ENCODE peak calls at places on chromosomes 13 and 19, in seven cellular contexts. Z is A549, L is lower leg skin, J is heart right ventricle, H is ascending aorta, G is astrocyte, D is psoas muscle. B is an unnamed sample.

GRCh38 chr19:30690935-30691505 is 318.8 kb downstream of the ZNF536 start:
- DNase-seq in Z (no peak), L (peak), J (no peak), H (no peak), G (no peak), D (no peak), B (no peak)

GRCh38 chr13:60261432-60262351 is 98.0 kb upstream of the DIAPH3 start:
- DNase-seq in Z (no peak), L (no peak), J (no peak), H (no peak), G (no peak), D (no peak), B (no peak)

GRCh38 chr13:52703482-52703881 is 36.1 kb downstream of the CNMD start:
- DNase-seq in Z (no peak), L (no peak), J (no peak), H (no peak), G (no peak), D (no peak), B (no peak)

GRCh38 chr13:27599845-27600553 is 20.3 kb downstream of the LNX2 start:
- DNase-seq in Z (peak), L (no peak), J (no peak), H (no peak), G (peak), D (no peak), B (no peak)

GRCh38 chr19:16594681-16595091 is 22.5 kb upstream of the SLC35E1 start:
- DNase-seq in Z (no peak), L (no peak), J (no peak), H (no peak), G (no peak), D (no peak), B (peak)

GRCh38 chr19:7482584-7483439 is 6.0 kb downstream of the PEX11G start:
- DNase-seq in Z (no peak), L (peak), J (peak), H (no peak), G (no peak), D (no peak), B (no peak)

GRCh38 chr19:49894011-49894664 is 2.5 kb downstream of the IL4I1 start:
- DNase-seq in Z (no peak), L (no peak), J (no peak), H (no peak), G (no peak), D (no peak), B (no peak)

GRCh38 chr13:80448725-80449124 is 107.8 kb upstream of the SPRY2 start:
- DNase-seq in Z (no peak), L (no peak), J (no peak), H (no peak), G (no peak), D (no peak), B (no peak)

GRCh38 chr19:18160441-18160791 is 7.5 kb downstream of the PIK3R2 start:
- DNase-seq in Z (no peak), L (no peak), J (no peak), H (no peak), G (no peak), D (no peak), B (no peak)

GRCh38 chr13:110127986-110128511 is 178.9 kb downstream of the COL4A1 start:
- DNase-seq in Z (no peak), L (no peak), J (no peak), H (no peak), G (peak), D (no peak), B (no peak)

GRCh38 chr19:8302357-8302691 is 5.8 kb downstream of the CD320 start:
- DNase-seq in Z (no peak), L (peak), J (peak), H (no peak), G (no peak), D (peak), B (no peak)

GRCh38 chr19:3178973-3179738 is 587 bp downstream of the S1PR4 start:
- DNase-seq in Z (no peak), L (no peak), J (no peak), H (no peak), G (no peak), D (no peak), B (no peak)

GRCh38 chr13:80084086-80084676 is 256.7 kb downstream of the SPRY2 start:
- DNase-seq in Z (peak), L (no peak), J (no peak), H (no peak), G (peak), D (no peak), B (no peak)

GRCh38 chr19:33690461-33691427 is 69.0 kb downstream of the CHST8 start:
- DNase-seq in Z (no peak), L (peak), J (no peak), H (no peak), G (no peak), D (no peak), B (no peak)

GRCh38 chr19:3397266-3398022 is 31.1 kb downstream of the NFIC start:
- DNase-seq in Z (peak), L (no peak), J (peak), H (no peak), G (no peak), D (peak), B (no peak)

GRCh38 chr13:50892162-50892944 is 17.2 kb upstream of the RNASEH2B start:
- DNase-seq in Z (no peak), L (no peak), J (no peak), H (no peak), G (no peak), D (no peak), B (peak)

GRCh38 chr13:75947448-75947847 is 311.3 kb downstream of the LMO7 start:
- DNase-seq in Z (no peak), L (no peak), J (no peak), H (no peak), G (no peak), D (no peak), B (no peak)

GRCh38 chr19:52028027-52028779 is at the start of gene ZNF614:
- DNase-seq in Z (peak), L (peak), J (peak), H (peak), G (peak), D (peak), B (peak)

GRCh38 chr13:93776936-93777335 is 550.3 kb downstream of the GPC6 start:
- DNase-seq in Z (no peak), L (no peak), J (no peak), H (no peak), G (peak), D (no peak), B (no peak)

GRCh38 chr13:114140131-114140908 is 7.9 kb upstream of the RASA3 start:
- DNase-seq in Z (no peak), L (no peak), J (no peak), H (no peak), G (no peak), D (no peak), B (peak)

GRCh38 chr19:47778954-47779351 is 450 bp downstream of the SELENOW start:
- DNase-seq in Z (no peak), L (no peak), J (no peak), H (no peak), G (no peak), D (peak), B (no peak)

GRCh38 chr13:41668130-41668757 is 210.9 kb downstream of the RGCC start:
- DNase-seq in Z (peak), L (peak), J (no peak), H (no peak), G (peak), D (no peak), B (peak)

GRCh38 chr19:17341845-17342244 is 4.5 kb downstream of the GTPBP3 start:
- DNase-seq in Z (no peak), L (no peak), J (no peak), H (no peak), G (no peak), D (no peak), B (no peak)

GRCh38 chr13:44810067-44810840 is 179.0 kb downstream of the NUFIP1 start:
- DNase-seq in Z (peak), L (no peak), J (no peak), H (no peak), G (peak), D (no peak), B (peak)

GRCh38 chr19:58586131-58586765 is 13.1 kb upstream of the MZF1 start:
- DNase-seq in Z (no peak), L (no peak), J (no peak), H (no peak), G (no peak), D (no peak), B (no peak)

GRCh38 chr19:31263317-31263716 is 85.9 kb downstream of the TSHZ3 start:
- DNase-seq in Z (no peak), L (peak), J (no peak), H (no peak), G (no peak), D (no peak), B (no peak)

GRCh38 chr13:98279473-98280175 is 102.6 kb upstream of the RNF113B start:
- DNase-seq in Z (no peak), L (no peak), J (no peak), H (no peak), G (no peak), D (no peak), B (peak)

GRCh38 chr13:102286326-102286725 is 115.5 kb downstream of the FGF14 start:
- DNase-seq in Z (peak), L (no peak), J (no peak), H (no peak), G (peak), D (no peak), B (no peak)

GRCh38 chr13:113992276-113993005 is 18.6 kb upstream of the C13orf46 start:
- DNase-seq in Z (no peak), L (no peak), J (peak), H (no peak), G (no peak), D (peak), B (no peak)

GRCh38 chr13:100506600-100507422 is 81.8 kb downstream of the GGACT start:
- DNase-seq in Z (no peak), L (no peak), J (no peak), H (no peak), G (no peak), D (no peak), B (no peak)

GRCh38 chr13:99013951-99014350 is 36.1 kb upstream of the DOCK9 start:
- DNase-seq in Z (no peak), L (no peak), J (no peak), H (no peak), G (no peak), D (no peak), B (no peak)

GRCh38 chr19:42362891-42363440 is 27.1 kb downstream of the CNFN start:
- DNase-seq in Z (no peak), L (no peak), J (no peak), H (no peak), G (no peak), D (no peak), B (no peak)

GRCh38 chr13:60226507-60226906 is 62.8 kb upstream of the DIAPH3 start:
- DNase-seq in Z (peak), L (no peak), J (no peak), H (no peak), G (peak), D (no peak), B (no peak)

GRCh38 chr13:39036212-39036611 is 1.7 kb downstream of the PROSER1 start:
- DNase-seq in Z (no peak), L (no peak), J (no peak), H (no peak), G (peak), D (no peak), B (no peak)

GRCh38 chr19:45439569-45440258 is 16.0 kb upstream of the ERCC1 start:
- DNase-seq in Z (peak), L (peak), J (peak), H (peak), G (peak), D (peak), B (peak)

GRCh38 chr19:45440873-45441654 is 17.3 kb upstream of the ERCC1 start:
- DNase-seq in Z (peak), L (no peak), J (no peak), H (no peak), G (peak), D (no peak), B (no peak)

GRCh38 chr19:45440259-45440638 is 16.5 kb upstream of the ERCC1 start:
- DNase-seq in Z (no peak), L (no peak), J (no peak), H (no peak), G (no peak), D (no peak), B (no peak)

GRCh38 chr19:45437328-45437727 is 13.6 kb upstream of the ERCC1 start:
- DNase-seq in Z (no peak), L (no peak), J (no peak), H (no peak), G (no peak), D (no peak), B (no peak)

GRCh38 chr19:45439190-45439568 is 15.5 kb upstream of the ERCC1 start:
- DNase-seq in Z (no peak), L (no peak), J (no peak), H (no peak), G (no peak), D (no peak), B (no peak)
- H3K4me3 ChIP-seq in Z (peak), L (no peak), J (peak), H (peak), G (peak), D (peak), B (peak)

DNA sequence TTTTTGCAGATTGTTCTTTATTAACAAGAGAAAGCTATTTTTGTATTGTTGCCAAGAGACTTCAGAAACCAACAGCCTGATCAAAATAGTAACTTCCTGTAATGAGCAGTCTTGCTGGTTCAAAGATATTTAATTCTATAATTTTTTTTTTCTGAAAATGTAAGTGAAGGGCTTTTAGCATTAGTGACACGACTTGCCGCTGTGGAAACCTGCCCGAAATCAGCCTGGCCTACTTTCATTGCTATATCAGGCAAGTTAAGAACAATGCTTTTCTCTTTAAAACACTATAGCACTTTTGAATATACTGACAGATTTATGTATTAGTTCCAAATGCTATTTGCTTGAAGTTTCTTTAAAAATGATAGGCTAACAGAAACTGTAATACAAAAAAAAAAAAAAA is 374.3 kb downstream of the EFNB2 start:
- DNase-seq in Z (no peak), L (no peak), J (no peak), H (no peak), G (no peak), D (no peak), B (no peak)
- H3K4me3 ChIP-seq in Z (no peak), L (no peak), J (no peak), H (no peak), G (no peak), D (no peak), B (no peak)

GRCh38 chr19:46022061-46022430 is 807 bp downstream of the PGLYRP1 start:
- DNase-seq in Z (no peak), L (peak), J (no peak), H (no peak), G (no peak), D (no peak), B (no peak)

GRCh38 chr19:46022431-46023310 is at the start of gene PGLYRP1:
- DNase-seq in Z (no peak), L (peak), J (no peak), H (no peak), G (no peak), D (no peak), B (no peak)

GRCh38 chr19:46021531-46022041 is 1.3 kb downstream of the PGLYRP1 start:
- DNase-seq in Z (peak), L (no peak), J (no peak), H (no peak), G (no peak), D (no peak), B (no peak)

GRCh38 chr19:46023311-46023779 is 492 bp upstream of the PGLYRP1 start:
- DNase-seq in Z (no peak), L (peak), J (no peak), H (no peak), G (no peak), D (no peak), B (no peak)

DNA sequence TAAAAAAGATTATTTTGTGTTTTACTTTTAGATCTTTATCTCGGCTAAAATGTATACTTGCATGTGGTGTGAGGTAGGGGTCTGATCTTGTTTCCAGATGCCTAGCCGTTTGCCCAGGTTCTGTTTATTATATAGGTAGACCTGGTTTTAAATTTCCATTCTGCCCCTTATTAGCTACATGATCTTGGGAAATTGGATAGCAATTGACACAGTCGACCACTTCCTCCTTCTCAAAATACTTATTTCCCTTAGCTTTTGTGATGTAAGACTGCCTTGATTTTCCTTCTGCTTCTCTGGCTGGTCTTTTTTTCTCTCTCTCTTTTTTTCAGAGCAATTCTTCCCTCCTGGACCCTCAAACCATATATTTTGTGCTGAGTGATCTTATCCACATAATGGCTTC is 3.0 kb upstream of the PGLYRP1 start:
- DNase-seq in Z (no peak), L (peak), J (no peak), H (no peak), G (no peak), D (no peak), B (peak)
- H3K4me3 ChIP-seq in Z (no peak), L (no peak), J (no peak), H (no peak), G (no peak), D (no peak), B (no peak)

DNA sequence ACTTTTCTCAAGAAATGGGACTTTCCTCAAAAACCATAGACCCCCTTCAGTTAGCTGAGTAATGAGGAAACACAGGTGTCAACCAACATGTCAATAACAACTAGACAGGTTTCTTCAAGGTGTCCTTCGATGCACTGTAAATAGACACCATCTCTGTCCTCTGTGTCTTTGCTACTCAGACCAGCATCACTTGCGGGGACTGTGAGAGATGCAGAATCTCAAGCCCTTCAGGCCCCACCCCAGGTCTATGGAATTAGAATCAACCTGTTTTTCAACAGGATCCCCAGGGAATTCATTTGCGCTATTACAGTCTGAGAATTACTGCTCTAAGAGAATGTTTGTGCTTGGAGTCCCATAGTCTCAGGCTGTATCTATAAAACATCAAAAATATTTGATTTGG is 469.9 kb downstream of the COG6 start:
- DNase-seq in Z (no peak), L (no peak), J (no peak), H (no peak), G (no peak), D (no peak), B (no peak)
- H3K4me3 ChIP-seq in Z (no peak), L (no peak), J (no peak), H (no peak), G (no peak), D (no peak), B (no peak)

DNA sequence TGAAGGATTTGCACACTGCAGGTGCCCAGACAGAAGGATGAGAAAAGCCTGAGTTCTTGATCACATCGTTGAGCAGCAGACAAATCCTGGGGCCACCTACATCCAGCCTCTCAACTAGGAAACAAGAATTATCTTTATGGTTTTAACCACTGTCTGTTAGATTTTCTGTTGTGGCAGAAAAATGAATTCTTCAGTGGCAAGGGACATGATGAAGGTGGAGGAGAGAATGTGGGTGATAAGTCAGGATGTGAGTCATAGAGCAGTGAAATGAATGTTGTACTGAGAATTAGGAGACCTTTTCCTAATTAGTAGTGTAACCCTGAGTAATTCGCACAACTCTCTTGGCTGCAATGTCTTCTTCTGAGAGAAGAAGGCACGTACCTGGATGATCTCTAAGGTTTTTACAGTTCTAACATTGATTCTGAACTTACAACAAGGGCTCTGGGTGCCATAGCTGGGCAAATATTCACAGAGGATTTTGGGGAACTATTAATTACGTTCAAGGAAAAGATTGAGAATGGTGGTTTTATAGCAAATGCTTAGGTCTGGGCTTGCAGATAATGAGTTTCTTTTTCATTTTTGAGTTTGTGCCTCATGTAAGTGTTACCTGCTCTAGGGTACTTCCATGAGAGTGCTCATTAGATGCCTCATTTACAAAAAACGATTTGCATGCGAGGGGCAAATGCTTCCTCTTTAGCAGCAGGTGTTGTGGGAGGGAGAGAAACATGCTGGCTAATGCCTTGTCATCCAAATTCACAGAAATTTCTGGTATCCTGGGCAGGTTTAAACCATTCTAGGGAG is 111.0 kb upstream of the KL start:
- DNase-seq in Z (no peak), L (no peak), J (no peak), H (no peak), G (peak), D (no peak), B (peak)
- H3K4me3 ChIP-seq in Z (no peak), L (no peak), J (no peak), H (no peak), G (no peak), D (no peak), B (no peak)

DNA sequence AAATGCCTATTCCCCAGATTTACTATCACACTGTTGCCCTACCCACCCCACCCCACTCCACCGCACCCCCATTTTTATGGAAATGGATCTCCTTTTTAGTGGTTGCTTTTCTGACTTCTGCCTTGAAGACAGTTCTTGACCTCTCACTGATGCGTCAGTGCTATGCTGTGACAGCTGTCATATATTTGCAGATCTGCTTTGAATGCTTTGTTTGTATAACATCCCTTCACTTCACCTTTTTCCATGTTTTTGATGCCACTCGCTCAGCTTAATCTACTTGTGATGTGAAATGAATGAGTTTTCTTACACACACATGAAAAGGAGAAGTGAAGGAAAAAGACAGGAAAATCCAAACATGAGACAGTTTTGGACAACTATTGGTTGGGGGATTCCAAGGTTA is 731.0 kb downstream of the SLITRK6 start:
- DNase-seq in Z (no peak), L (no peak), J (no peak), H (no peak), G (no peak), D (no peak), B (no peak)
- H3K4me3 ChIP-seq in Z (no peak), L (peak), J (no peak), H (no peak), G (no peak), D (no peak), B (no peak)